ENCODE peak calls at places on chromosomes 7 and 10, in seven cellular contexts. One of them, this sample, is unnamed.

GRCh38 chr7:157707983-157708720 is 371.3 kb downstream of the DNAJB6 start:
- DNase-seq in body of pancreas: no peak
- DNase-seq in spleen: peak; percentile 67
- DNase-seq in K562: no peak
- DNase-seq in heart left ventricle: no peak
- DNase-seq in ovary: no peak
- DNase-seq in HCT116: no peak
- DNase-seq in this sample: peak; percentile 24

GRCh38 chr7:142629588-142630260 is 119.5 kb upstream of the PRSS1 start:
- DNase-seq in K562: no peak
- DNase-seq in HCT116: no peak
- DNase-seq in spleen: no peak
- DNase-seq in heart left ventricle: no peak
- DNase-seq in body of pancreas: no peak
- DNase-seq in ovary: no peak
- DNase-seq in this sample: no peak

GRCh38 chr7:115230882-115231508 is 309.1 kb downstream of the MDFIC start:
- DNase-seq in body of pancreas: no peak
- DNase-seq in K562: no peak
- DNase-seq in spleen: no peak
- DNase-seq in heart left ventricle: no peak
- DNase-seq in ovary: no peak
- DNase-seq in HCT116: peak; percentile 91
- DNase-seq in this sample: no peak

GRCh38 chr7:129774871-129775694 is 163.6 kb downstream of the NRF1 start:
- DNase-seq in heart left ventricle: no peak
- DNase-seq in K562: no peak
- DNase-seq in HCT116: no peak
- DNase-seq in ovary: no peak
- DNase-seq in body of pancreas: no peak
- DNase-seq in spleen: no peak
- DNase-seq in this sample: no peak

GRCh38 chr10:118595064-118595420 is 406 bp downstream of the PRLHR start:
- DNase-seq in body of pancreas: no peak
- DNase-seq in ovary: no peak
- DNase-seq in K562: no peak
- DNase-seq in HCT116: no peak
- DNase-seq in heart left ventricle: no peak
- DNase-seq in spleen: no peak
- DNase-seq in this sample: no peak

GRCh38 chr7:30931161-30931926 is 19.7 kb downstream of the AQP1 start:
- DNase-seq in HCT116: no peak
- DNase-seq in K562: peak; percentile 6
- DNase-seq in heart left ventricle: peak; percentile 76
- DNase-seq in ovary: no peak
- DNase-seq in body of pancreas: peak; percentile 68
- DNase-seq in spleen: peak; percentile 68
- DNase-seq in this sample: no peak

GRCh38 chr10:118373786-118374185 is 31.7 kb upstream of the FAM204A start:
- DNase-seq in heart left ventricle: no peak
- DNase-seq in HCT116: no peak
- DNase-seq in K562: no peak
- DNase-seq in ovary: no peak
- DNase-seq in spleen: no peak
- DNase-seq in body of pancreas: no peak
- DNase-seq in this sample: no peak

GRCh38 chr7:76047305-76047810 is 442 bp downstream of the STYXL1 start:
- DNase-seq in body of pancreas: no peak
- DNase-seq in ovary: peak; percentile 27
- DNase-seq in spleen: no peak
- DNase-seq in K562: no peak
- DNase-seq in heart left ventricle: no peak
- DNase-seq in HCT116: no peak
- DNase-seq in this sample: no peak

GRCh38 chr7:122515404-122515803 is 183.5 kb downstream of the RNF133 start:
- DNase-seq in K562: no peak
- DNase-seq in body of pancreas: peak; percentile 34
- DNase-seq in ovary: no peak
- DNase-seq in HCT116: no peak
- DNase-seq in heart left ventricle: no peak
- DNase-seq in spleen: no peak
- DNase-seq in this sample: no peak

GRCh38 chr10:103600325-103600724 is 106.8 kb downstream of the NEURL1 start:
- DNase-seq in HCT116: no peak
- DNase-seq in spleen: no peak
- DNase-seq in K562: no peak
- DNase-seq in body of pancreas: no peak
- DNase-seq in heart left ventricle: no peak
- DNase-seq in ovary: no peak
- DNase-seq in this sample: no peak

GRCh38 chr10:43964486-43964885 is 315.8 kb upstream of the ZNF32 start:
- DNase-seq in ovary: no peak
- DNase-seq in K562: no peak
- DNase-seq in spleen: no peak
- DNase-seq in heart left ventricle: no peak
- DNase-seq in body of pancreas: no peak
- DNase-seq in HCT116: no peak
- DNase-seq in this sample: no peak

GRCh38 chr10:608331-609265 is 80.9 kb downstream of the DIP2C start:
- DNase-seq in K562: no peak
- DNase-seq in spleen: no peak
- DNase-seq in heart left ventricle: no peak
- DNase-seq in ovary: no peak
- DNase-seq in body of pancreas: no peak
- DNase-seq in HCT116: no peak
- DNase-seq in this sample: no peak

GRCh38 chr7:96273716-96274115 is 48.2 kb downstream of the SLC25A13 start:
- DNase-seq in ovary: no peak
- DNase-seq in K562: no peak
- DNase-seq in spleen: no peak
- DNase-seq in HCT116: no peak
- DNase-seq in body of pancreas: no peak
- DNase-seq in heart left ventricle: no peak
- DNase-seq in this sample: no peak

GRCh38 chr10:3776796-3777571 is 8.0 kb downstream of the KLF6 start:
- DNase-seq in heart left ventricle: no peak
- DNase-seq in body of pancreas: peak; percentile 47
- DNase-seq in HCT116: peak; percentile 59
- DNase-seq in spleen: no peak
- DNase-seq in ovary: peak; percentile 43
- DNase-seq in K562: peak; percentile 25
- DNase-seq in this sample: no peak

GRCh38 chr10:3777876-3778707 is 6.9 kb downstream of the KLF6 start:
- DNase-seq in body of pancreas: no peak
- DNase-seq in HCT116: no peak
- DNase-seq in heart left ventricle: no peak
- DNase-seq in spleen: no peak
- DNase-seq in ovary: no peak
- DNase-seq in K562: no peak
- DNase-seq in this sample: peak; percentile 24

GRCh38 chr10:3780056-3780765 is 4.8 kb downstream of the KLF6 start:
- DNase-seq in K562: no peak
- DNase-seq in ovary: peak; percentile 7
- DNase-seq in body of pancreas: no peak
- DNase-seq in spleen: peak; percentile 74
- DNase-seq in HCT116: no peak
- DNase-seq in heart left ventricle: no peak
- DNase-seq in this sample: no peak

GRCh38 chr10:3779146-3779707 is 5.8 kb downstream of the KLF6 start:
- DNase-seq in body of pancreas: no peak
- DNase-seq in spleen: peak; percentile 75
- DNase-seq in HCT116: no peak
- DNase-seq in K562: no peak
- DNase-seq in heart left ventricle: no peak
- DNase-seq in ovary: peak; percentile 4
- DNase-seq in this sample: no peak

DNA sequence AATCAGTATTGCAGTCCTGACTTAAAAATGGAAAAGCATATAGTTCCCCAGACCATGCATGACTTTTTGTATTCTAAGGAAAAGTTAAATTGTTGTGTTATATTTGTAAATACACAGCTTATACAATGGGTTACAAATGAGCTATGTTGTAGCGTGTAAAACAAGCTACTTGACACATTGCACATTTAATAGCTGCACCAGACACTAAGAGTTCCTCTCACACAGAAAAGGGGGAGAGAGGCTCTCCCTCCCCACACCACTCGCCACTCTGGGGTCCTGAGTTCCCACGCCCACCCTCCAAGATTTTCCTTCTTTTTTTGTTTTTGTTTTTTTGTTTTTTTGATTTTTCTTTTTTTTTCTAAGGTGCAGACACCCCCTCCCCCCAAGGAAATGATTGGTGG is 6.3 kb downstream of the KLF6 start:
- DNase-seq in heart left ventricle: no peak
- DNase-seq in HCT116: no peak
- DNase-seq in ovary: peak; percentile 1
- DNase-seq in body of pancreas: no peak
- DNase-seq in K562: no peak
- DNase-seq in spleen: no peak
- DNase-seq in this sample: peak; percentile 36
- TF ChIP-seq POLR2A in heart left ventricle: no peak
- TF ChIP-seq POLR2A in HCT116: no peak
- TF ChIP-seq POLR2A in ovary: no peak
- TF ChIP-seq POLR2A in body of pancreas: no peak
- TF ChIP-seq POLR2A in K562: no peak
- TF ChIP-seq POLR2A in spleen: no peak
- TF ChIP-seq POLR2A in this sample: no peak

GRCh38 chr10:108784534-108784933 is 1138.8 kb downstream of the XPNPEP1 start:
- DNase-seq in heart left ventricle: no peak
- DNase-seq in ovary: no peak
- DNase-seq in body of pancreas: no peak
- DNase-seq in HCT116: no peak
- DNase-seq in K562: no peak
- DNase-seq in spleen: no peak
- DNase-seq in this sample: no peak

GRCh38 chr10:108782411-108782810 is 1140.9 kb downstream of the XPNPEP1 start:
- DNase-seq in HCT116: no peak
- DNase-seq in ovary: no peak
- DNase-seq in body of pancreas: no peak
- DNase-seq in heart left ventricle: no peak
- DNase-seq in spleen: no peak
- DNase-seq in K562: no peak
- DNase-seq in this sample: no peak

GRCh38 chr10:108787932-108788331 is 1135.4 kb downstream of the XPNPEP1 start:
- DNase-seq in spleen: no peak
- DNase-seq in body of pancreas: no peak
- DNase-seq in K562: no peak
- DNase-seq in HCT116: no peak
- DNase-seq in ovary: no peak
- DNase-seq in heart left ventricle: no peak
- DNase-seq in this sample: no peak

GRCh38 chr10:108785011-108785410 is 1138.3 kb downstream of the XPNPEP1 start:
- DNase-seq in body of pancreas: no peak
- DNase-seq in ovary: no peak
- DNase-seq in HCT116: no peak
- DNase-seq in K562: no peak
- DNase-seq in heart left ventricle: no peak
- DNase-seq in spleen: no peak
- DNase-seq in this sample: no peak

GRCh38 chr10:108783897-108784296 is 1139.4 kb downstream of the XPNPEP1 start:
- DNase-seq in heart left ventricle: no peak
- DNase-seq in ovary: no peak
- DNase-seq in spleen: no peak
- DNase-seq in body of pancreas: no peak
- DNase-seq in HCT116: peak; percentile 39
- DNase-seq in K562: peak; percentile 6
- DNase-seq in this sample: peak; percentile 29
- TF ChIP-seq CTCF in heart left ventricle: no peak
- TF ChIP-seq CTCF in ovary: no peak
- TF ChIP-seq CTCF in spleen: peak; percentile 29
- TF ChIP-seq CTCF in body of pancreas: peak; percentile 21
- TF ChIP-seq CTCF in HCT116: peak; percentile 44
- TF ChIP-seq CTCF in K562: no peak
- TF ChIP-seq CTCF in this sample: peak; percentile 34

DNA sequence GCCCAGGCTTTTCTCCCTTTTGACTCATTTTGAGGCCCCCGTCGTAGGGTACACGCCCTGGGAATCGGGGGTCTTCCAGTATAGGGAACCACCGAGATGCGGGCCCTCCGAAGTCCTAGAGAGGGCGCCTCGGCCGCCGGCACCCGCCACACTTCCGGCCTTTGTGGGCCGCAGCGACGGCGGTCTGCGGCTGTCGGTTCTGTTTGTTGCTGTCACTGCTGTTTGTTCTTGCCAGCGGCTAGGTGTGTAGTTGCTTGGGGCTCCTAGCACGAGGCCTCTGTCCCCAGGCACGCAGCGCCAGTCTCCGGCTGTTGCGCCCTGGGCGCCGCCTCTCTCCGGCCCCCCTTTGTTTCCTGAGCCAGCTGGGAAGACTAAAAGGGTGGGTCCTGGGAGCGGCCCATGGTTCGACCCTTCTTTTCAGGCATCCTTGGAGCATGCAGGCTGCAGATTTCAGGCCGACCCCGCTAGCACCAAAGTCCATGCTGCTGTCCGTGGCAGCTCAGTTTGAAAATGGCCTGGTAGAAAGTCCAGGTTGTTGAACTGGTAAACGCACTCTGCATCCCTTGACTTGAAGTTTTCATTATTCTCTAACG is 17.8 kb upstream of the ZKSCAN1 start:
- DNase-seq in K562: no peak
- DNase-seq in spleen: peak; percentile 93
- DNase-seq in ovary: peak; percentile 38
- DNase-seq in HCT116: no peak
- DNase-seq in body of pancreas: peak; percentile 49
- DNase-seq in heart left ventricle: peak; percentile 86
- DNase-seq in this sample: peak; percentile 79
- TF ChIP-seq POLR2A in K562: no peak
- TF ChIP-seq POLR2A in spleen: no peak
- TF ChIP-seq POLR2A in ovary: no peak
- TF ChIP-seq POLR2A in HCT116: no peak
- TF ChIP-seq POLR2A in body of pancreas: peak; percentile 61
- TF ChIP-seq POLR2A in heart left ventricle: peak; percentile 37
- TF ChIP-seq POLR2A in this sample: peak; percentile 28

GRCh38 chr10:90959826-90960225 is 38.9 kb upstream of the ANKRD1 start:
- DNase-seq in K562: no peak
- DNase-seq in ovary: no peak
- DNase-seq in heart left ventricle: no peak
- DNase-seq in spleen: no peak
- DNase-seq in body of pancreas: no peak
- DNase-seq in HCT116: no peak
- DNase-seq in this sample: no peak

GRCh38 chr10:90964781-90965462 is 44.0 kb upstream of the ANKRD1 start:
- DNase-seq in ovary: no peak
- DNase-seq in HCT116: no peak
- DNase-seq in spleen: no peak
- DNase-seq in heart left ventricle: no peak
- DNase-seq in body of pancreas: no peak
- DNase-seq in K562: no peak
- DNase-seq in this sample: no peak

GRCh38 chr10:90963331-90963730 is 42.4 kb upstream of the ANKRD1 start:
- DNase-seq in HCT116: no peak
- DNase-seq in spleen: no peak
- DNase-seq in K562: no peak
- DNase-seq in ovary: no peak
- DNase-seq in heart left ventricle: no peak
- DNase-seq in body of pancreas: no peak
- DNase-seq in this sample: no peak

GRCh38 chr10:90958781-90959180 is 37.9 kb upstream of the ANKRD1 start:
- DNase-seq in K562: no peak
- DNase-seq in HCT116: no peak
- DNase-seq in body of pancreas: no peak
- DNase-seq in ovary: no peak
- DNase-seq in heart left ventricle: no peak
- DNase-seq in spleen: no peak
- DNase-seq in this sample: no peak

GRCh38 chr10:90960355-90960814 is 39.5 kb upstream of the ANKRD1 start:
- DNase-seq in HCT116: no peak
- DNase-seq in K562: no peak
- DNase-seq in spleen: no peak
- DNase-seq in body of pancreas: no peak
- DNase-seq in ovary: no peak
- DNase-seq in heart left ventricle: no peak
- DNase-seq in this sample: no peak
- TF ChIP-seq CTCF in HCT116: no peak
- TF ChIP-seq CTCF in K562: no peak
- TF ChIP-seq CTCF in spleen: no peak
- TF ChIP-seq CTCF in body of pancreas: no peak
- TF ChIP-seq CTCF in ovary: no peak
- TF ChIP-seq CTCF in heart left ventricle: no peak
- TF ChIP-seq CTCF in this sample: no peak

This sample was measured in Peyer's patch.